ENCODE peak calls at places on chromosomes 3 and 15, in seven cellular contexts. M is progenitor cell of endocrine pancreas; B is BJ; G is caudate nucleus; Q is Calu3; O is activated CD4-positive, alpha-beta T cell treated with anti-CD3 and anti-CD28 coated beads, Interleukin-2, amount 10 ng/mL, durations not matched to agents 24 days and 14 days; Y is CD8-positive, alpha-beta T cell. I is an unnamed sample.
A peak's percentile ranks its signal among the peaks of the same experiment; 100 is the strongest.

GRCh38 chr3:57752307-57752706 is 3.8 kb upstream of the SLMAP start:
- DNase-seq in M (no peak), B (no peak), G (no peak), Q (peak; percentile 75), O (no peak), Y (no peak), I (peak; percentile 28)

GRCh38 chr3:196016485-196016884 is 65.4 kb downstream of the TFRC start:
- DNase-seq in M (no peak), B (peak; percentile 10), G (no peak), Q (peak; percentile 19), O (no peak), Y (no peak), I (peak; percentile 71)

GRCh38 chr3:120145498-120146285 is 51.4 kb upstream of the GSK3B start:
- DNase-seq in M (no peak), B (peak; percentile 68), G (no peak), Q (peak; percentile 31), O (peak; percentile 59), Y (no peak), I (peak; percentile 89)

GRCh38 chr15:70220444-70220937 is 122.8 kb upstream of the TLE3 start:
- DNase-seq in M (no peak), B (no peak), G (no peak), Q (no peak), O (no peak), Y (no peak), I (no peak)

GRCh38 chr3:55750525-55750924 is 263.4 kb upstream of the WNT5A start:
- DNase-seq in M (no peak), B (peak; percentile 87), G (no peak), Q (no peak), O (no peak), Y (no peak), I (peak; percentile 89)

GRCh38 chr3:150433347-150433746 is 25.2 kb downstream of the TSC22D2 start:
- DNase-seq in M (no peak), B (no peak), G (no peak), Q (no peak), O (no peak), Y (no peak), I (no peak)

GRCh38 chr3:10546887-10547286 is 41.5 kb upstream of the ATP2B2 start:
- DNase-seq in M (no peak), B (no peak), G (no peak), Q (no peak), O (no peak), Y (no peak), I (no peak)

GRCh38 chr3:72095521-72095920 is 310.6 kb upstream of the PROK2 start:
- DNase-seq in M (no peak), B (no peak), G (no peak), Q (no peak), O (no peak), Y (no peak), I (peak; percentile 20)

GRCh38 chr3:159803444-159803843 is 185.2 kb upstream of the IL12A start:
- DNase-seq in M (no peak), B (no peak), G (no peak), Q (no peak), O (no peak), Y (no peak), I (no peak)

GRCh38 chr3:31999902-32000439 is 18.4 kb downstream of the ZNF860 start:
- DNase-seq in M (no peak), B (no peak), G (no peak), Q (no peak), O (no peak), Y (no peak), I (no peak)

GRCh38 chr15:29133321-29133720 is 136.3 kb downstream of the NSMCE3 start:
- DNase-seq in M (no peak), B (no peak), G (no peak), Q (no peak), O (no peak), Y (no peak), I (no peak)

GRCh38 chr3:169772530-169772950 is 656 bp upstream of the MYNN start:
- DNase-seq in M (peak; percentile 42), B (no peak), G (peak; percentile 51), Q (peak; percentile 83), O (no peak), Y (no peak), I (peak; percentile 85)

GRCh38 chr15:91224750-91225380 is 124.8 kb downstream of the SV2B start:
- DNase-seq in M (peak; percentile 22), B (no peak), G (no peak), Q (peak; percentile 72), O (peak; percentile 60), Y (no peak), I (peak; percentile 50)

GRCh38 chr15:100245496-100245838 is 96.3 kb downstream of the ADAMTS17 start:
- DNase-seq in M (no peak), B (no peak), G (no peak), Q (no peak), O (no peak), Y (no peak), I (no peak)

GRCh38 chr15:78177447-78177873 is 28.3 kb downstream of the IDH3A start:
- DNase-seq in M (peak; percentile 51), B (no peak), G (no peak), Q (peak; percentile 72), O (peak; percentile 79), Y (no peak), I (peak; percentile 51)

GRCh38 chr3:161674402-161674801 is 177.8 kb downstream of the OTOL1 start:
- DNase-seq in M (no peak), B (no peak), G (no peak), Q (no peak), O (no peak), Y (no peak), I (no peak)

GRCh38 chr15:72782274-72782992 is 1.1 kb downstream of the ADPGK start:
- DNase-seq in M (no peak), B (no peak), G (no peak), Q (no peak), O (no peak), Y (no peak), I (peak; percentile 63)

GRCh38 chr15:66293085-66293418 is 316 bp upstream of the DIS3L start:
- DNase-seq in M (no peak), B (no peak), G (no peak), Q (no peak), O (no peak), Y (no peak), I (peak; percentile 28)

GRCh38 chr3:71258116-71258515 is 325.4 kb downstream of the FOXP1 start:
- DNase-seq in M (no peak), B (peak; percentile 26), G (no peak), Q (peak; percentile 27), O (no peak), Y (no peak), I (peak; percentile 85)

GRCh38 chr3:41717591-41718093 is 244.3 kb downstream of the ULK4 start:
- DNase-seq in M (no peak), B (no peak), G (no peak), Q (no peak), O (no peak), Y (no peak), I (no peak)

GRCh38 chr3:72288955-72289707 is 504.2 kb upstream of the PROK2 start:
- DNase-seq in M (no peak), B (no peak), G (peak; percentile 74), Q (peak; percentile 14), O (no peak), Y (no peak), I (peak; percentile 67)

GRCh38 chr3:82055792-82056191 is 294.3 kb upstream of the GBE1 start:
- DNase-seq in M (no peak), B (no peak), G (no peak), Q (no peak), O (no peak), Y (no peak), I (peak; percentile 27)

GRCh38 chr3:132318451-132318850 is 1.2 kb downstream of the ACP3 start:
- DNase-seq in M (no peak), B (no peak), G (no peak), Q (no peak), O (no peak), Y (no peak), I (peak; percentile 59)

GRCh38 chr15:68230157-68231100 is 901 bp upstream of the CLN6 start:
- DNase-seq in M (no peak), B (no peak), G (no peak), Q (no peak), O (peak; percentile 58), Y (no peak), I (peak; percentile 67)

GRCh38 chr15:61196711-61197110 is 32.4 kb downstream of the RORA start:
- DNase-seq in M (no peak), B (no peak), G (no peak), Q (no peak), O (no peak), Y (no peak), I (no peak)

GRCh38 chr15:90388462-90389182 is 580 bp downstream of the IQGAP1 start:
- DNase-seq in M (peak; percentile 34), B (no peak), G (no peak), Q (peak; percentile 68), O (peak; percentile 92), Y (peak; percentile 10), I (peak; percentile 88)

GRCh38 chr3:197132916-197133530 is 103.4 kb upstream of the MELTF start:
- DNase-seq in M (no peak), B (no peak), G (no peak), Q (no peak), O (no peak), Y (no peak), I (no peak)